ENCODE peak calls at places on chromosomes 16 and 17, in seven cellular contexts. B is GM12878, C is H1, Q is HCT116, G is SK-N-SH, E is HepG2, F is K562. H is an unnamed sample. For H3K4me1, the result is how much of the 10 kb centered on the place peaks cover.

GRCh38 chr16:79703066-79703465 is 102.5 kb upstream of the MAF start:
- DNase-seq in E (no peak), Q (no peak), C (no peak), G (no peak), B (no peak), F (no peak), H (no peak)

GRCh38 chr16:60674241-60674640 is 1362.0 kb downstream of the CDH8 start:
- DNase-seq in E (no peak), Q (no peak), B (no peak), G (no peak), C (no peak), F (no peak), H (no peak)

GRCh38 chr17:63138713-63139112 is 172.7 kb downstream of the TANC2 start:
- DNase-seq in C (no peak), E (no peak), Q (no peak), G (no peak), F (no peak), B (no peak), H (no peak)

GRCh38 chr17:12342609-12343248 is 322.1 kb downstream of the MAP2K4 start:
- DNase-seq in B (no peak), E (no peak), F (peak), C (peak), Q (peak), G (peak), H (no peak)

GRCh38 chr16:12904041-12904671 is 2.8 kb downstream of the SHISA9 start:
- DNase-seq in Q (no peak), G (no peak), F (no peak), E (no peak), C (peak), B (no peak), H (no peak)

GRCh38 chr16:78543066-78543465 is 443.6 kb downstream of the WWOX start:
- DNase-seq in Q (no peak), G (no peak), E (no peak), B (no peak), F (no peak), C (no peak), H (no peak)

GRCh38 chr17:27608330-27609230 is 22.4 kb upstream of the LGALS9 start:
- DNase-seq in Q (no peak), B (no peak), E (peak), G (no peak), C (no peak), F (no peak), H (no peak)

GRCh38 chr17:77281904-77282367 is 141.2 kb downstream of the SEC14L1 start:
- DNase-seq in C (peak), F (no peak), G (no peak), B (no peak), Q (no peak), E (no peak), H (no peak)

GRCh38 chr17:55555772-55556171 is 44.5 kb upstream of the SMIM36 start:
- DNase-seq in Q (no peak), C (no peak), F (no peak), G (no peak), B (no peak), E (no peak), H (no peak)

GRCh38 chr16:70253291-70254094 is 1.8 kb upstream of the EXOSC6 start:
- DNase-seq in Q (peak), E (peak), F (peak), C (peak), G (peak), B (no peak), H (peak)

GRCh38 chr16:71499775-71500364 is 10.7 kb upstream of the ZNF19 start:
- DNase-seq in B (peak), Q (peak), G (peak), F (peak), E (peak), C (peak), H (peak)

GRCh38 chr17:76716146-76716833 is 5.5 kb upstream of the MXRA7 start:
- DNase-seq in C (no peak), Q (no peak), F (no peak), E (no peak), G (no peak), B (no peak), H (no peak)

GRCh38 chr17:17223736-17224135 is 13.2 kb downstream of the FLCN start:
- DNase-seq in C (no peak), F (no peak), Q (no peak), B (no peak), E (no peak), G (no peak), H (no peak)

GRCh38 chr16:64773638-64774037 is 348.2 kb downstream of the CDH11 start:
- DNase-seq in Q (no peak), E (no peak), F (no peak), C (no peak), G (peak), B (no peak), H (no peak)

GRCh38 chr17:34252138-34252889 is 2.8 kb upstream of the CCL2 start:
- DNase-seq in F (no peak), Q (no peak), B (peak), G (peak), E (no peak), C (no peak), H (no peak)

GRCh38 chr17:62840871-62841270 is 32.8 kb upstream of the MARCHF10 start:
- DNase-seq in G (no peak), B (no peak), C (peak), E (no peak), F (no peak), Q (no peak), H (no peak)

GRCh38 chr17:324151-324571 is 28.4 kb downstream of the RPH3AL start:
- DNase-seq in C (peak), F (no peak), G (no peak), Q (no peak), B (no peak), E (no peak), H (no peak)

GRCh38 chr17:7330099-7331015 is 1.2 kb upstream of the NEURL4 start:
- DNase-seq in F (peak), Q (peak), G (peak), E (peak), C (peak), B (no peak), H (no peak)

GRCh38 chr17:5248821-5249479 is 14.3 kb upstream of the SCIMP start:
- DNase-seq in C (no peak), Q (no peak), G (no peak), B (no peak), E (no peak), F (no peak), H (peak)

GRCh38 chr17:72077326-72077960 is 43.4 kb upstream of the SOX9 start:
- DNase-seq in Q (peak), G (no peak), B (no peak), E (no peak), F (no peak), C (no peak), H (no peak)

GRCh38 chr17:81870978-81871386 is at the start of gene ARHGDIA:
- DNase-seq in G (no peak), B (no peak), C (no peak), Q (no peak), E (no peak), F (peak), H (no peak)
- H3K4me1 ChIP-seq in G (under half), B (under half), C (under half), Q (half or more), E (half or more), F (half or more), H (under half)

GRCh38 chr16:16982614-16983013 is 488.1 kb downstream of the XYLT1 start:
- DNase-seq in E (no peak), Q (no peak), B (no peak), G (no peak), C (no peak), F (no peak), H (no peak)
- TF ChIP-seq YY1 in E (no peak), Q (no peak), B (no peak), G (no peak), C (no peak), F (no peak), H (no peak)

GRCh38 chr17:39852239-39852638 is 11.9 kb downstream of the IKZF3 start:
- DNase-seq in B (no peak), F (no peak), C (no peak), E (no peak), G (no peak), Q (no peak), H (no peak)
- H3K4me1 ChIP-seq in B (under half), F (under half), C (under half), E (under half), G (under half), Q (under half), H (under half)

GRCh38 chr16:20393801-20394637 is 10.5 kb downstream of the PDILT start:
- DNase-seq in F (no peak), C (no peak), Q (no peak), G (no peak), B (no peak), E (no peak), H (no peak)

GRCh38 chr16:20385844-20386832 is 18.4 kb downstream of the PDILT start:
- DNase-seq in Q (peak), C (peak), B (no peak), E (peak), F (peak), G (peak), H (peak)

GRCh38 chr16:20387978-20388377 is 16.6 kb downstream of the PDILT start:
- DNase-seq in Q (no peak), F (no peak), G (no peak), C (no peak), E (no peak), B (no peak), H (no peak)

GRCh38 chr16:20391045-20391444 is 13.5 kb downstream of the PDILT start:
- DNase-seq in G (no peak), Q (no peak), C (no peak), B (no peak), E (no peak), F (no peak), H (no peak)

GRCh38 chr16:20388854-20389253 is 15.7 kb downstream of the PDILT start:
- DNase-seq in G (no peak), Q (no peak), E (no peak), C (no peak), B (no peak), F (no peak), H (no peak)
- TF ChIP-seq YY1 in G (no peak), Q (no peak), E (no peak), C (no peak), B (no peak), F (no peak), H (no peak)

DNA sequence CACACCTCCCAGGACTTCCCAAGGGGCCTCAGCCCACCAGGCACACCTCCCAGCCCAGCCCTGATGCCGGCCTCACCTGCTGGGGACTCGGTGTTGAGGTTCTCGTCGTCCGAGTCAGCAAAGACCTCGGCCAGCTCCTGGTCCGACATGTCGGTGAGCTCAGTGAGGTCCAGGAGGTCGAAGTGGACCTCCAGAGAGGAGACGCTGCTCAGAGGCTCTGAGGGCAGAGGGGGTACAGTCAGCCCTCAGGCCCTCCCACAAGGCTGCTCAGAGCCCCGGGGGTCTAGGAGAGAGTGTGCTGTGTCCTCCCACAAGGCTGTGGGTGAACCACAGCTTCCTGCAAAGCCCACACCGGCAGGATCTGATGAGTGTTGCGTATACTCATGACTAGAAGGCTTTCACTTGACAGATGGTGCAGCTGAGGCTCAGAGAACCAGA is 10.5 kb downstream of the DBNDD1 start:
- DNase-seq in E (no peak), Q (no peak), B (no peak), C (no peak), G (no peak), F (no peak), H (no peak)
- H3K4me1 ChIP-seq in E (under half), Q (under half), B (under half), C (under half), G (under half), F (under half), H (under half)

GRCh38 chr17:13598353-13599167 is 3.2 kb downstream of the HS3ST3A1 start:
- DNase-seq in F (no peak), Q (no peak), E (no peak), C (no peak), B (no peak), G (no peak), H (no peak)
- TF ChIP-seq YY1 in F (no peak), Q (no peak), E (no peak), C (no peak), B (no peak), G (no peak), H (no peak)